ENCODE peak calls at places on chromosomes 12 and 14, in ten cellular contexts. H is AG09309, C is GM20000, J is progenitor cell of endocrine pancreas, I is fibroblast of pulmonary artery, B is heart left ventricle, L is IMR-90, X is RWPE1, M is activated B cell treated with CpG ODN at 0.5 μM for 24 hours, D is AG09319. R is an unnamed sample.

GRCh38 chr12:14716848-14717444 is 20.5 kb upstream of the GUCY2C start:
- DNase-seq in H (peak; percentile 2), C (peak; percentile 53), J (no peak), I (peak; percentile 62), B (no peak), L (peak; percentile 37), X (peak; percentile 12), M (no peak), D (peak; percentile 15), R (no peak)

GRCh38 chr14:57080691-57081090 is 188.0 kb downstream of the EXOC5 start:
- DNase-seq in H (no peak), C (no peak), J (no peak), I (no peak), B (no peak), L (no peak), X (no peak), M (no peak), D (no peak), R (no peak)

GRCh38 chr12:89707992-89708792 is 446 bp downstream of the ATP2B1 start:
- DNase-seq in H (no peak), C (peak; percentile 41), J (peak; percentile 21), I (no peak), B (peak; percentile 42), L (peak; percentile 17), X (no peak), M (peak; percentile 58), D (no peak), R (no peak)

GRCh38 chr14:76901171-76902055 is 75.2 kb downstream of the LRRC74A start:
- DNase-seq in H (peak; percentile 79), C (no peak), J (no peak), I (no peak), B (no peak), L (peak; percentile 9), X (no peak), M (no peak), D (no peak), R (no peak)

GRCh38 chr12:106681210-106681609 is 93.3 kb upstream of the RIC8B start:
- DNase-seq in H (no peak), C (no peak), J (no peak), I (no peak), B (no peak), L (no peak), X (no peak), M (no peak), D (no peak), R (no peak)

GRCh38 chr12:75913502-75914110 is 118.0 kb downstream of the PHLDA1 start:
- DNase-seq in H (no peak), C (no peak), J (no peak), I (peak; percentile 46), B (peak; percentile 30), L (no peak), X (no peak), M (no peak), D (no peak), R (no peak)

GRCh38 chr12:6943719-6944380 is at the start of the genes C12orf57 and RNU7-1:
- DNase-seq in H (peak; percentile 66), C (peak; percentile 73), J (peak; percentile 64), I (peak; percentile 88), B (peak; percentile 85), L (peak; percentile 89), X (peak; percentile 79), M (peak; percentile 73), D (no peak), R (no peak)

GRCh38 chr12:119669744-119670472 is 2.0 kb downstream of the PRKAB1 start:
- DNase-seq in H (no peak), C (no peak), J (no peak), I (no peak), B (no peak), L (no peak), X (no peak), M (no peak), D (no peak), R (no peak)

GRCh38 chr14:21712039-21712438 is 38.4 kb upstream of the OR4E1 start:
- DNase-seq in H (no peak), C (no peak), J (no peak), I (no peak), B (no peak), L (no peak), X (no peak), M (no peak), D (no peak), R (no peak)

GRCh38 chr14:21714318-21714929 is 40.8 kb upstream of the OR4E1 start:
- DNase-seq in H (no peak), C (no peak), J (no peak), I (no peak), B (no peak), L (no peak), X (no peak), M (no peak), D (no peak), R (no peak)

DNA sequence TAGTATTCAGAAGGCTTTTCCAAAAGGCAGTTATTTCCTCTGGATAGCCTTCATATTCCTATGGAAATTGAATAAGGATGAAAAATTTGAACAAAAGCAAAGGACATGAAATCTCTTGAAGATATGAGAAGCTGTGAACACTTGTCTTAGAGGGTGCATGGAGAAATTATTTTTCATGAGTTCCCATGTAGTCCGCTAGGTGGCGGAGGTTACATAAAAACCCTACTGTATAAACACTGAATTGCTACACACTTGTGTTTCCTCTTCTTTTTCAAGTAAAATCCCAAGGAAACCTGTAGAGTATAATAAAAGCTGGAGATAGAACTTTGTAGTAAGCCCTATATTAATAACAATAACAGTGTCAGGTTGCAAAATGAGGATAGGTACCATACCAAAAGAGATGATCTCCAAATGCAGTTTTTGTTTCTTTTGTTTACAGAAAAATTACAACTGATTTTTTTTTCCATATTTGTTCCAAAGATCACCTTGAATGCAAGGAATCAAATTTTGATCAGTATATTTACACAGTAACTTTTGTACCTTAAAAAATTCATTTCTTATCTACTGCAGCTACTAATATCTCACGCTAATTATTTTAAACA is 37.8 kb upstream of the OR4E1 start:
- DNase-seq in H (no peak), C (peak; percentile 54), J (no peak), I (peak; percentile 71), B (no peak), L (peak; percentile 53), X (peak; percentile 47), M (no peak), D (no peak), R (no peak)
- TF ChIP-seq CTCF in H (peak; percentile 52), C (peak; percentile 60), J (peak; percentile 85), I (peak; percentile 80), B (peak; percentile 71), L (peak; percentile 67), X (peak; percentile 81), M (peak; percentile 83), D (peak; percentile 52), R (peak; percentile 62)

DNA sequence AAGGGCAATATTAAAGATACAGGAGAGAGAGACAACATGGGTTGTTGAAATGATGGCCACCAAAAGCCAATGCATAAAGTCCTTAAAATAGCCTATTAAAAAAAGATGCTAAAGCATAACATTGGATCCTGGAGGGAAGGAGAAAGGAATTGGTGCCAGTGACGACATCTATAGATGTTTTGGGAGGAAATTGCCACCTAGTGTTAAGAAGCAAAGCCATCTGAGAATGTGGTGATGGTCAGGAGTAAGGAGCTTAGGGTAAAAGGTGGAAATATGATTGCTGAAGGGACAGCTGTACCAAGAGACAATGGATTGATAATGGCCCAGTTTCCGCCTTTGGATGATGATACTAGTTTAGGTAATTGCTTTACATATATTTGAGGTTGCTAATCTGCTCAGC is 85.1 kb downstream of the TMEM30B start:
- DNase-seq in H (no peak), C (no peak), J (no peak), I (peak; percentile 28), B (no peak), L (no peak), X (no peak), M (no peak), D (no peak), R (no peak)
- TF ChIP-seq CTCF in H (peak; percentile 32), C (no peak), J (no peak), I (peak; percentile 23), B (no peak), L (no peak), X (no peak), M (no peak), D (no peak), R (no peak)

GRCh38 chr12:110352401-110352800 is 51.1 kb downstream of the ANAPC7 start:
- DNase-seq in H (no peak), C (no peak), J (no peak), I (no peak), B (no peak), L (no peak), X (no peak), M (no peak), D (no peak), R (no peak)

GRCh38 chr12:110353211-110353965 is 50.1 kb downstream of the ANAPC7 start:
- DNase-seq in H (no peak), C (no peak), J (no peak), I (no peak), B (no peak), L (no peak), X (no peak), M (no peak), D (no peak), R (no peak)

GRCh38 chr12:110354172-110354780 is 49.2 kb downstream of the ANAPC7 start:
- DNase-seq in H (no peak), C (no peak), J (no peak), I (peak; percentile 68), B (no peak), L (peak; percentile 43), X (no peak), M (no peak), D (no peak), R (no peak)

GRCh38 chr12:110351119-110351518 is 52.4 kb downstream of the ANAPC7 start:
- DNase-seq in H (no peak), C (no peak), J (no peak), I (no peak), B (no peak), L (no peak), X (no peak), M (no peak), D (no peak), R (peak; percentile 6)

GRCh38 chr12:110355080-110355479 is 48.4 kb downstream of the ANAPC7 start:
- DNase-seq in H (no peak), C (peak; percentile 53), J (no peak), I (no peak), B (no peak), L (no peak), X (peak; percentile 44), M (no peak), D (no peak), R (no peak)
- TF ChIP-seq CTCF in H (peak; percentile 36), C (peak; percentile 41), J (peak; percentile 39), I (peak; percentile 26), B (no peak), L (peak; percentile 29), X (no peak), M (no peak), D (peak; percentile 30), R (peak; percentile 48)

GRCh38 chr14:90986510-90986909 is 73.9 kb downstream of the RPS6KA5 start:
- DNase-seq in H (no peak), C (no peak), J (no peak), I (no peak), B (no peak), L (no peak), X (peak; percentile 41), M (no peak), D (no peak), R (no peak)

GRCh38 chr14:90987140-90987539 is 73.3 kb downstream of the RPS6KA5 start:
- DNase-seq in H (no peak), C (no peak), J (no peak), I (no peak), B (no peak), L (no peak), X (no peak), M (no peak), D (no peak), R (no peak)

GRCh38 chr14:90981658-90982057 is 78.8 kb downstream of the RPS6KA5 start:
- DNase-seq in H (no peak), C (no peak), J (no peak), I (no peak), B (no peak), L (no peak), X (no peak), M (no peak), D (no peak), R (no peak)

GRCh38 chr14:90983560-90983959 is 76.9 kb downstream of the RPS6KA5 start:
- DNase-seq in H (no peak), C (no peak), J (no peak), I (no peak), B (no peak), L (no peak), X (no peak), M (no peak), D (no peak), R (no peak)

DNA sequence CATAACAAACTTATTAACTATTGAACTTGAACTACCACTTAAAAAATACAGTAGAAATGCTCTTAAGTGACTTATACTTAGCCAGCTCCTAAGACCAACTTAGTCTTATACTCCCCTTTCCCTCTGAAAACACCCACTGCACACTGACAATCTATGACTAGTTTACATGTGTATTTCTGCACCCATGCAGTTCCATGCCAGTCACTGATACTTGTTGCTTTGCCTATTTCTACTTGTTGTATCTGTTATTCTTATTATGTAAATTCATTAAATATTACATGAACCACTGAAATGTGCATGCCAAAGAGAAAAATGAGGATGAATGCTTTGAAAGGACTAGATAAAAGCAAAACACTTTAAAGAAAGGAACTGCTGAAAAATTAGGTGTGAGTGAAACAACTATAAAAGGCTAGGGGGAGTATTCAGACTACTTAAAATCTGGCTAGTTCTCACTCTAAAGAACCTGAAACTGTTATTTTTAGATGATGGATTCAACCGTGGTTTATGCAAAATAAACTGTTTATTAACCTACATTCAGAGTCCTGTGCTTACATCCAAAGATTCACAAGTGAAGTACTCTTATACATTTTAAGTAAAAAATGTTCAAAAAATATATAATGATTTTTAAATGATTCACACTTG is 74.7 kb downstream of the RPS6KA5 start:
- DNase-seq in H (no peak), C (peak; percentile 33), J (no peak), I (no peak), B (no peak), L (no peak), X (no peak), M (no peak), D (no peak), R (no peak)
- TF ChIP-seq CTCF in H (no peak), C (no peak), J (no peak), I (no peak), B (no peak), L (no peak), X (no peak), M (no peak), D (no peak), R (no peak)